ENCODE peak calls at places on chromosomes 16 and 17, in five cellular contexts. K, Y, C, L and N are unnamed samples.

GRCh38 chr17:5272313-5272712 is 9.8 kb upstream of the RABEP1 start:
- DNase-seq in K (no peak), Y (no peak), C (no peak), L (no peak), N (no peak)

GRCh38 chr16:29809850-29810698 is 1.9 kb upstream of the PRRT2 start:
- DNase-seq in K (no peak), Y (no peak), C (no peak), L (peak), N (no peak)

GRCh38 chr17:33602981-33603380 is 309.9 kb upstream of the ASIC2 start:
- DNase-seq in K (no peak), Y (no peak), C (no peak), L (no peak), N (no peak)

GRCh38 chr17:2393184-2393953 is 7.5 kb downstream of the MNT start:
- DNase-seq in K (peak), Y (peak), C (peak), L (peak), N (peak)

GRCh38 chr17:14407541-14407940 is 106.7 kb downstream of the HS3ST3B1 start:
- DNase-seq in K (no peak), Y (no peak), C (no peak), L (no peak), N (no peak)

GRCh38 chr16:89084411-89084810 is 9.2 kb upstream of the ACSF3 start:
- DNase-seq in K (no peak), Y (no peak), C (no peak), L (no peak), N (no peak)

GRCh38 chr17:63601439-63602371 is 1.0 kb downstream of the TACO1 start:
- DNase-seq in K (no peak), Y (no peak), C (peak), L (no peak), N (no peak)

GRCh38 chr17:83056583-83057396 is 22.6 kb upstream of the METRNL start:
- DNase-seq in K (no peak), Y (no peak), C (peak), L (peak), N (no peak)

GRCh38 chr17:62187681-62188080 is 122.6 kb upstream of the MED13 start:
- DNase-seq in K (no peak), Y (no peak), C (no peak), L (no peak), N (no peak)

GRCh38 chr17:17170346-17170976 is 35.7 kb downstream of the PLD6 start:
- DNase-seq in K (no peak), Y (peak), C (no peak), L (no peak), N (no peak)

GRCh38 chr17:31731119-31731518 is 127.9 kb downstream of the COPRS start:
- DNase-seq in K (no peak), Y (no peak), C (no peak), L (no peak), N (no peak)

GRCh38 chr17:33927732-33928133 is 327.4 kb upstream of the CCL2 start:
- DNase-seq in K (no peak), Y (no peak), C (no peak), L (no peak), N (no peak)

GRCh38 chr16:82059161-82059982 is 24.3 kb downstream of the HSD17B2 start:
- DNase-seq in K (no peak), Y (no peak), C (no peak), L (no peak), N (no peak)

GRCh38 chr16:58847902-58848661 is 114.0 kb upstream of the GOT2 start:
- DNase-seq in K (no peak), Y (no peak), C (peak), L (no peak), N (no peak)

GRCh38 chr16:78503501-78504110 is 404.2 kb downstream of the WWOX start:
- DNase-seq in K (no peak), Y (peak), C (peak), L (peak), N (peak)

GRCh38 chr17:65170839-65171238 is 33.7 kb downstream of the RGS9 start:
- DNase-seq in K (no peak), Y (peak), C (peak), L (no peak), N (peak)

GRCh38 chr17:30021708-30022317 is 80.4 kb downstream of the EFCAB5 start:
- DNase-seq in K (no peak), Y (no peak), C (no peak), L (no peak), N (peak)

GRCh38 chr17:82613283-82614094 is 34.8 kb downstream of the WDR45B start:
- DNase-seq in K (no peak), Y (no peak), C (no peak), L (no peak), N (no peak)

GRCh38 chr17:19800571-19800970 is 52.5 kb upstream of the ALDH3A1 start:
- DNase-seq in K (no peak), Y (no peak), C (no peak), L (no peak), N (no peak)

GRCh38 chr17:77959216-77959925 is 868 bp downstream of the TNRC6C start:
- DNase-seq in K (no peak), Y (no peak), C (peak), L (no peak), N (peak)

GRCh38 chr17:80101946-80102706 is 745 bp downstream of the GAA start:
- DNase-seq in K (no peak), Y (no peak), C (no peak), L (no peak), N (peak)

GRCh38 chr16:49636608-49637007 is 219.3 kb downstream of the ZNF423 start:
- DNase-seq in K (no peak), Y (no peak), C (peak), L (no peak), N (no peak)

GRCh38 chr17:54903375-54903774 is 2.7 kb downstream of the TOM1L1 start:
- DNase-seq in K (no peak), Y (peak), C (peak), L (no peak), N (no peak)

GRCh38 chr16:22091721-22092120 is 620 bp upstream of the VWA3A start:
- DNase-seq in K (no peak), Y (no peak), C (no peak), L (no peak), N (no peak)

GRCh38 chr16:3659200-3659599 is 4.7 kb downstream of the DNASE1 start:
- DNase-seq in K (no peak), Y (no peak), C (no peak), L (no peak), N (no peak)

GRCh38 chr17:77382356-77382911 is 241.7 kb downstream of the SEC14L1 start:
- DNase-seq in K (no peak), Y (no peak), C (no peak), L (no peak), N (no peak)

GRCh38 chr17:68709995-68710780 is 109.0 kb upstream of the FAM20A start:
- DNase-seq in K (no peak), Y (no peak), C (no peak), L (peak), N (peak)

GRCh38 chr17:78979780-78980623 is at the start of gene LGALS3BP:
- DNase-seq in K (peak), Y (peak), C (peak), L (peak), N (peak)

GRCh38 chr16:3171855-3172593 is 16.0 kb upstream of the OR1F1 start:
- DNase-seq in K (no peak), Y (no peak), C (no peak), L (no peak), N (peak)

GRCh38 chr17:73650147-73650546 is 5.9 kb upstream of the SDK2 start:
- DNase-seq in K (no peak), Y (peak), C (no peak), L (no peak), N (no peak)
- TF ChIP-seq CTCF in K (peak), Y (no peak), C (peak), L (no peak), N (no peak)

DNA sequence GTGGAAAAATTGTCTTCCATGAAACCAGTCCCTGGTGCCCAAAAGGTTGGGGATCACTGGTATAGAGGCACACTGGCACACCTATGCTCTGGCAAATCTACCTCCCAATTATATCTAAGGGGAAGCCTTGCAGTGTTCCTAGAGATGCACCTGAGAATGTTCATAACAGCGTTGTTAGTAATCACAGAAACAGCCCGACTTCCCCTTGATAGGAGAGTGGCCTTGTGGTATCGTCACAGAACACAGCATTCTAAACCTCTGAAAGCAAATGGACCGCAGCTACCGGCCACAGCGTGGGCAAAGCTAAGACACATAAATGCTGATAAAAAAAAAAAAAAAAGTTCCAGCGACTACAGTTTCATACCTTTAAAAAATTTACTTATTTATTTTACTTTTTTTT is 39.1 kb upstream of the ADGRG1 start:
- DNase-seq in K (no peak), Y (no peak), C (no peak), L (no peak), N (no peak)
- H3K4me3 ChIP-seq in K (no peak), Y (no peak), C (no peak), L (no peak), N (no peak)

GRCh38 chr17:9409430-9409829 is 166.2 kb downstream of the STX8 start:
- DNase-seq in K (no peak), Y (no peak), C (no peak), L (no peak), N (no peak)
- H3K27ac ChIP-seq in K (no peak), Y (no peak), C (no peak), L (no peak), N (no peak)

GRCh38 chr16:83887088-83887487 is 11.8 kb upstream of the MLYCD start:
- DNase-seq in K (peak), Y (no peak), C (no peak), L (no peak), N (no peak)
- TF ChIP-seq CTCF in K (peak), Y (no peak), C (no peak), L (no peak), N (peak)

GRCh38 chr17:3691539-3692166 is 4.3 kb downstream of the P2RX5 start:
- DNase-seq in K (no peak), Y (no peak), C (no peak), L (no peak), N (no peak)
- H3K4me3 ChIP-seq in K (no peak), Y (no peak), C (no peak), L (no peak), N (no peak)

GRCh38 chr16:1656808-1657617 is 21.1 kb upstream of the JPT2 start:
- DNase-seq in K (no peak), Y (no peak), C (no peak), L (no peak), N (no peak)
- H3K27ac ChIP-seq in K (no peak), Y (no peak), C (no peak), L (no peak), N (no peak)

GRCh38 chr16:48329138-48329537 is 56.1 kb downstream of the SIAH1 start:
- DNase-seq in K (no peak), Y (no peak), C (no peak), L (no peak), N (no peak)
- TF ChIP-seq CTCF in K (no peak), Y (no peak), C (no peak), L (no peak), N (no peak)

GRCh38 chr16:66554492-66554891 is 2.1 kb downstream of the CKLF start:
- DNase-seq in K (no peak), Y (no peak), C (no peak), L (no peak), N (no peak)

GRCh38 chr16:66552288-66553143 is at the start of gene CKLF:
- DNase-seq in K (peak), Y (peak), C (peak), L (peak), N (peak)

GRCh38 chr16:66553223-66553622 is 847 bp downstream of the CKLF start:
- DNase-seq in K (no peak), Y (no peak), C (no peak), L (no peak), N (no peak)

GRCh38 chr16:66551788-66552287 is 538 bp upstream of the CKLF start:
- DNase-seq in K (no peak), Y (no peak), C (no peak), L (no peak), N (no peak)

DNA sequence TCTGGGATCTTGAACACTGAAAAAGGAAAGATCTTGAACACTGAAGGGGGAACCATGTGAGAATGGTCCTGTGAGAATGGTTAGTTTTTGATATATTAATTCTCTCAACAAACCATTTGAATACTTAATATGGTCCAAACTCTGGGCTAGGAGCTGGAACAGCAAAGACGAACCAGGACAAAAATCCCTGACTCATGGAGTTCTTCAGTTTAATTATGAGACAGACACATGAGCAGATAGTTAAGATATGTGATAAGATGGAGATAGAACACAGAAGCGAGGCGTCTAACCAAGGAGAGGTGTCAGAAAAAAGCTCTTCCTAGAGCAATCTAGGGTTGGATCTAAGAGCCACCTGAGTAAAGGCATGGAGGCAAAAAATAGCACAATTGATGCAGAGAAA is 1.6 kb downstream of the CKLF start:
- DNase-seq in K (no peak), Y (no peak), C (no peak), L (no peak), N (no peak)
- H3K4me3 ChIP-seq in K (no peak), Y (no peak), C (no peak), L (no peak), N (peak)